ENCODE peak calls at places on chromosomes 13 and 19, in five cellular contexts. U is H9, P is mesenchymal stem cell, S is neuronal stem cell, J is H1. E is an unnamed sample.

GRCh38 chr13:44280461-44280860 is 93.2 kb upstream of the SERP2 start:
- DNase-seq in S (no peak), J (no peak), U (no peak), P (no peak), E (no peak)

GRCh38 chr13:94169783-94170513 is 309.5 kb downstream of the DCT start:
- DNase-seq in U (no peak), S (no peak), P (no peak), J (no peak), E (no peak)

GRCh38 chr19:50932018-50932689 is 20.7 kb downstream of the KLK5 start:
- DNase-seq in J (no peak), U (no peak), P (no peak), S (no peak), E (no peak)

GRCh38 chr13:46361535-46361934 is 25.5 kb downstream of the RUBCNL start:
- DNase-seq in S (no peak), J (no peak), U (no peak), P (no peak), E (no peak)

GRCh38 chr13:40485611-40486517 is 180.6 kb downstream of the FOXO1 start:
- DNase-seq in S (no peak), J (no peak), P (no peak), U (no peak), E (no peak)

GRCh38 chr19:35714601-35715354 is 3.0 kb upstream of the KMT2B start:
- DNase-seq in U (peak), P (no peak), J (no peak), S (no peak), E (no peak)

GRCh38 chr19:12647490-12648071 is 19.0 kb downstream of the MAN2B1 start:
- DNase-seq in S (no peak), J (peak), U (peak), P (no peak), E (peak)

GRCh38 chr13:80265348-80265747 is 75.6 kb downstream of the SPRY2 start:
- DNase-seq in S (no peak), J (no peak), U (no peak), P (no peak), E (no peak)

GRCh38 chr13:110687736-110688135 is 18.2 kb downstream of the CARS2 start:
- DNase-seq in U (no peak), S (no peak), P (no peak), J (no peak), E (no peak)

GRCh38 chr19:5345895-5346386 is 5.3 kb upstream of the PTPRS start:
- DNase-seq in P (peak), J (no peak), U (no peak), S (no peak), E (peak)

GRCh38 chr19:39154626-39155100 is 29.1 kb downstream of the PAK4 start:
- DNase-seq in U (peak), S (no peak), J (no peak), P (no peak), E (peak)

GRCh38 chr19:39156891-39157230 is 31.3 kb downstream of the PAK4 start:
- DNase-seq in P (no peak), S (no peak), U (no peak), J (no peak), E (no peak)

GRCh38 chr19:39155114-39155700 is 29.6 kb downstream of the PAK4 start:
- DNase-seq in P (no peak), U (no peak), S (no peak), J (no peak), E (peak)

GRCh38 chr19:39156230-39156890 is 30.8 kb downstream of the PAK4 start:
- DNase-seq in U (no peak), S (no peak), P (no peak), J (no peak), E (no peak)

DNA sequence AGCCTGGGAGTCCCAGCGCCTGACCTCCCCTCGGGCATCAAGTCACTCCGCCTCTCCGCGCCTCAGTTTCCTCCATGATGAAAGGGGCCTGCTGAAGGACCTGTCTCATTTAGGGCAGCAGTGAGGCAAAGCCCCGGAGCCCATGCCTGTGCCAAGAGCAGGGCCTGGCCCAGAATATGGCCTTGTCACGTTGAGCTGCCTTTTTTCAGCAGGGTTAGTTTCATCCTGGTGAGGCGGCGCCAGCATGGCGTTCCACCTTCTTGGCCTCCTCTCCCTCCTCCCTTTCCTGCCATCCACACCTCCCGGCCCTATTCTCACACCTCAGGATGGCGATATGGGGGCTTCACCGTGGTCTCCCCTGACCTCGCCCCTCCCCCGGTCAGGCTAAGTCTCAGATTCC is 30.2 kb downstream of the PAK4 start:
- DNase-seq in P (no peak), J (no peak), S (no peak), U (no peak), E (no peak)
- H2BK12ac ChIP-seq in P (peak), J (no peak), S (no peak), U (no peak), E (peak)

GRCh38 chr13:50192272-50192813 is 177.1 kb downstream of the KCNRG start:
- DNase-seq in P (no peak), J (no peak), S (no peak), U (no peak), E (no peak)
- H2BK12ac ChIP-seq in P (no peak), J (no peak), S (no peak), U (no peak), E (no peak)

GRCh38 chr13:105774739-105775460 is 760.6 kb downstream of the EFNB2 start:
- DNase-seq in U (no peak), J (no peak), S (no peak), P (peak), E (no peak)

GRCh38 chr13:105778196-105778595 is 757.3 kb downstream of the EFNB2 start:
- DNase-seq in U (no peak), S (no peak), J (no peak), P (peak), E (no peak)

GRCh38 chr13:105773241-105773640 is 762.2 kb downstream of the EFNB2 start:
- DNase-seq in U (no peak), S (no peak), J (no peak), P (peak), E (no peak)

DNA sequence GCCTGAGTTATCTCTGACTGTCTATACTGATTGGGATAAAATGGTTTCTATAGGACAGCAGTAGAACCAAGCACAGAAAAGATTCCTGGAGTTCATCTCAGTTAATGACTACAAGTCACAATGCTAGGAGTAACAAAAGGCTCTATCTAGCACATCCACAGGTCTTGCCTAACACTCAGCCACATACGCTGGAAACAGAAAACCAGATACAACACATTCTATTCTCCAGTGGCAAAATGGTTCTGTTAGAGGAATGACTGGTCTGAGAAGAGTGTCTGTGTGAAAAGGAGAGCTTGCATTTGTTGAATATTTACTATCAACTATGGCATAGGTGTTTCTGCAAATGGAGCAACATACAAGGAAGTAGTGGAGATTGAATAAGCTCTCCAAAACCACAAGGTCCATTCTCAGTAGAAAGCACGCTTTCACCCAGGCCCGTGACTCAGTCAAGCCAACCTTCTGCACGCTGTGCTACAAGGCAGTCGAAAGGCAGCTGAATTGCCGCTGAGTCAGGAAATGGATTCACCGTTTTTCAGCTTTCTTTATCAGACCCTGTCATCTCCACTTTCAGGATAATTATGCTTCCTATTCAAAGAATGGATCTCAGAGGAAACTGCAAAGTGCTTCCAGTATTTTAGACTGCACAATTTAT is 761.4 kb downstream of the EFNB2 start:
- DNase-seq in P (peak), S (no peak), J (no peak), U (no peak), E (peak)
- H2BK12ac ChIP-seq in P (no peak), S (no peak), J (no peak), U (no peak), E (no peak)

GRCh38 chr19:19354007-19354406 is 33.4 kb downstream of the MAU2 start:
- DNase-seq in P (no peak), S (no peak), U (no peak), J (no peak), E (no peak)
- H2BK12ac ChIP-seq in P (no peak), S (no peak), U (no peak), J (no peak), E (no peak)

GRCh38 chr19:54345938-54346386 is 7.0 kb upstream of the LILRA4 start:
- DNase-seq in S (no peak), J (no peak), P (no peak), U (no peak), E (no peak)
- H2BK12ac ChIP-seq in S (no peak), J (no peak), P (no peak), U (no peak), E (no peak)

GRCh38 chr19:38197937-38198704 is 25.9 kb downstream of the DPF1 start:
- DNase-seq in U (peak), S (no peak), P (no peak), J (no peak), E (no peak)
- H2BK12ac ChIP-seq in U (no peak), S (no peak), P (no peak), J (no peak), E (no peak)

GRCh38 chr19:19343016-19343362 is 22.4 kb downstream of the MAU2 start:
- DNase-seq in P (no peak), U (no peak), J (no peak), S (no peak), E (no peak)
- H2BK12ac ChIP-seq in P (no peak), U (no peak), J (no peak), S (no peak), E (no peak)

DNA sequence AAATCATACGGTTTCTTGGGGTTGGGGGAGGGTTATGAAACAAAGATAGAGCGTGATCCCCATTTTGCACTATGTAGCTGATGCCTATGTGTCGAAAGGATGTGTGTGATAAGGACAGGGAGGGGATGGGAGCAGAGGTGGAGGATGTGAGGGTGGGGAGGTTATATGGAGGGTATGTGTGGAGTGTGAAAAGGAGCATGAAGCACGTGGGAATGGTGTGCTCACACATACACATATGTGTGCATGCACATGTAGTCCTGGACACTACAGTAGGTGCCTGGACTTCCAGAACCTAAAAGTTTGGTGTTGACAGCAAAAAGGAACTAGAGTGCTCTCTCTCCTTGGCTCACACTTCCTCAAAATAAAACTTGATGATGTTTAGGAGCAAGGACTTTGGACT is 25.4 kb downstream of the STOML3 start:
- DNase-seq in U (no peak), P (no peak), S (no peak), J (no peak), E (no peak)
- H2BK12ac ChIP-seq in U (no peak), P (no peak), S (no peak), J (no peak), E (no peak)

E was measured in trophoblast cell.